ENCODE peak calls at places on chromosome 2, in five cellular contexts. Z, R, W, K and Q are unnamed samples. For H3K4me1, the result is how much of the 10 kb centered on the place peaks cover.

GRCh38 chr2:86489542-86489941 is 48.4 kb downstream of the KDM3A start:
- DNase-seq in Z (no peak), R (no peak), W (no peak), K (no peak), Q (no peak)

GRCh38 chr2:1972428-1972827 is 228.1 kb upstream of the PXDN start:
- DNase-seq in Z (no peak), R (no peak), W (no peak), K (peak), Q (peak)

GRCh38 chr2:80501874-80502624 is 197.5 kb upstream of the LRRTM1 start:
- DNase-seq in Z (no peak), R (no peak), W (no peak), K (no peak), Q (no peak)

GRCh38 chr2:133247613-133248012 is 320.6 kb downstream of the NCKAP5 start:
- DNase-seq in Z (peak), R (no peak), W (no peak), K (no peak), Q (no peak)

GRCh38 chr2:38602136-38602731 is 494 bp downstream of the HNRNPLL start:
- DNase-seq in Z (no peak), R (no peak), W (no peak), K (peak), Q (peak)

GRCh38 chr2:142142595-142142994 is 11.8 kb upstream of the LRP1B start:
- DNase-seq in Z (no peak), R (no peak), W (no peak), K (no peak), Q (no peak)

GRCh38 chr2:240435457-240435954 is at the start of gene GPC1:
- DNase-seq in Z (no peak), R (peak), W (peak), K (peak), Q (no peak)

GRCh38 chr2:67486041-67486796 is 89.1 kb downstream of the ETAA1 start:
- DNase-seq in Z (no peak), R (no peak), W (no peak), K (no peak), Q (no peak)

GRCh38 chr2:6978991-6979390 is 61.8 kb downstream of the RNF144A start:
- DNase-seq in Z (no peak), R (no peak), W (no peak), K (no peak), Q (no peak)

GRCh38 chr2:120390381-120391055 is 44.6 kb downstream of the INHBB start:
- DNase-seq in Z (no peak), R (no peak), W (no peak), K (no peak), Q (no peak)

DNA sequence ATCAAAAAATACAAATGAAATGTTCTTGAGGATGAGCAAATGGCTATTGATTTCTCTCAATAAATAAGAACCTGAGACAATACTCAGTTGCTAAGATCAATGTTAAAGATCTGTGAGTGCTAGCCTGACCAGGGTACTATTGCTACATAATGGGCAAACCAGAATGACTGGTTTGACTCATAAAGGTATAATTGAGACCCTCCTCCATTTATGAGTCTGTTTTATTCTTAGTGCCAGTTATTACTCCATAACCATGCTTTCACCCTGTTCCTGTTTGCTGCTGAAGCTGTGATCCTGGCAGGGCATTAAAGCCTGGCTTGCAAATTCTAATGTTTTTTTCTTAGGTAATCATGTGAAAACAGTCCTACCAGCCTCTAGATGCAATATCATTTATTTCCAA is 56.6 kb upstream of the PPM1B start:
- DNase-seq in Z (no peak), R (no peak), W (no peak), K (no peak), Q (no peak)
- TF ChIP-seq GABPA in Z (no peak), R (no peak), W (no peak), K (no peak), Q (no peak)

DNA sequence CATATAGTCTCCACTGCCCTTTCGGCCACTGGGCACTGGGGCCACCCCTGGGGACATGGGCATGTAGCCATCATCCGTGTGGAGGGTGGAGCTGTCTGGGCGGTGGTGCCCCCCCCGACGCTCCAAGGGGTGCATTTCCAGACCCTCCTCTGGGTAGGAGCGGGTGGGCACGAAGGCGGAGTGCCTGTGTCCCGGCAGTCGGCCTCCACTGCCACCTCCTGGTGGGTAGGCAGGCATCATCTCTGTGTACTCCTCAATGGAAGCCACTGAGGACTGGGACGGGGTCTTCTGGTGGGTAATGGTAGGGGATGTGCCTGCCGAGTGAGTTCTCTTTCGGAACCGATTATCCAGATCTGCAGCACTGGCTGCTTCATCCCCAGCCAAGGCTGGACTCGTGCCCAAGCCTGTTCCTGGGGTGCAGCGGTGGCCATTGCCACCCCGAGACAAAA is 2.8 kb downstream of the IRS1 start:
- DNase-seq in Z (no peak), R (no peak), W (no peak), K (peak), Q (no peak)
- H3K4me1 ChIP-seq in Z (under half), R (under half), W (half or more), K (under half), Q (under half)

GRCh38 chr2:46275995-46276394 is 21.2 kb upstream of the EPAS1 start:
- DNase-seq in Z (no peak), R (no peak), W (no peak), K (no peak), Q (no peak)
- TF ChIP-seq GABPA in Z (no peak), R (no peak), W (no peak), K (no peak), Q (no peak)

DNA sequence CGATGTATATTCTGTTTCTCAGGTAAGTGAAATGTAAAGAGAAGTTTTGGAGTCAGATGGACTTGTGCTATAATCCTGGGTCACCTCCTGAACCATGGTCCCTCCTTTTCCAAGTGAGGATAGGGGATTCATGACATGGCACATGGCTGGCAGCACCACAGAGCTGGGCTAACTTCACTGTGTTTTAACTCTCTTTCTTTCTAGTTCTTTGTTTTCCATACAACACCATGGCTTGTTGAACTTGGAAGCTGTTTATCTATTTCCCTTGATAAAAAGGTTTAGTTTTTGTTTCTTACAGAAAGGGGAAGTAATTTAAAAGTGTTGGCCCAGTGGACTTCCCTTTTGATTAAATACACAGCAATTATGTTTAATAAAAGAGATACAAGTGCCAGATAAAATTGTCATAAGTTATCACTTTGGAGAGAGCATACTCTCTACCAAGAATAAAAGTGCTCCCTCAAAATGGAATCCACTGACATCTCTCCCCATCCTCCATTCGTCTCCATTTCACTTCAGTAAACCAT is 90.4 kb downstream of the PLCL1 start:
- DNase-seq in Z (no peak), R (no peak), W (no peak), K (no peak), Q (no peak)
- H3K4me1 ChIP-seq in Z (under half), R (under half), W (under half), K (under half), Q (under half)

DNA sequence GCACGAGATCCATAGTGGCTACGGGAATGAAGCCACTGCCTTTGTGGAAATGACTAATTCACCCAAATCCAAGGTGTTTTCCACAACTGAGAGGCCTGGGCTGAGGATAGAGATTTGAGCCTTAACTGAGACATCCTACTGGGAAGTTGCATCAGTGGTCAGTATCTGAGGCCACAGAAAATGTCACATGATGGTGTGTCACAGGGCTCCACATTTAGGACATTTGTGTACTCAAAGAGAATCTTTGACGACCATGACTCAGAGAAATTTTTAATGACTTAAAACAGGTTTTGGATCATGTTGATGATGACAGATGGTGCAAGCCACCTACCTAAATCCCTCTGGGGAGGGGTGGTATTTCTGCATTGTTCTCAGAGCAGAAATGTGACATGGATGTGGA is 286.2 kb downstream of the SOX11 start:
- DNase-seq in Z (no peak), R (no peak), W (no peak), K (no peak), Q (no peak)
- TF ChIP-seq GABPA in Z (no peak), R (no peak), W (no peak), K (no peak), Q (no peak)

DNA sequence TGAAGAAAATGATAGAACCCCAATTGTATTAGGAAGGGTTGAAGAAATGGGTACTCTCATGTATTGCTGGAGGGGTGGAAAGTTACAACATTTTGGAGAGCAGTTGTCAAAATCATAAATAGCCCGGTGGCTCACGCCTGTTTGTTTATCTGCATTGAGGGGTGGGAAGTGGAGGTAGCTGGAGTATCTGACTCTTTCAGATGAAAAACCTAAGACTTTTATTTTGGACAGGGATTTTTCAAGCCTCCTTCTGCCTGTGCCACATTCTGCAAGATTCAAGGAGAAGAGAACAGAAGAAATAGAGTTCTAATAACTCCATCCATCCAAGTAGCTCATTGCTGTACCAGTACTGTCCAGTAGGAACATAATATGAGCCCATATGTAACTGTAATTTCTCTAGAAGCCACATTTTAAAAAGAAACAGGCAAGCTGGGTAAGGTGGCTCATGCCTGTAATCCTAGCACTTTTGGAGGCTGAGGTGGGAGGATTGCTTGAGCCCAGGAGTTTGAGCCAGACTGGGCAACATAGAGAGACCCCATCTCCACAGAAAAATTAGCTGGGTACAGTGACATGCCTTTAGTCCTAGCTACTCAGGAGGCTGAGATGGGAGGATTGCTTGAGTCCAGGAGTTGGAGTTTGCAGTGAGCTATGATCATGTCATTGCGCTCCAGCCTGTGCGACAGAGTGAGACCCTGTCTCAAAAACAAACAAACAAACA is 35.5 kb upstream of the NT5DC4 start:
- DNase-seq in Z (no peak), R (no peak), W (no peak), K (no peak), Q (no peak)
- H3K4me1 ChIP-seq in Z (under half), R (half or more), W (half or more), K (under half), Q (under half)

GRCh38 chr2:181203412-181203811 is 223.0 kb downstream of the UBE2E3 start:
- DNase-seq in Z (no peak), R (no peak), W (no peak), K (no peak), Q (no peak)
- TF ChIP-seq GABPA in Z (no peak), R (no peak), W (no peak), K (no peak), Q (no peak)